ENCODE peak calls at places on chromosomes 13 and 19, in seven cellular contexts. X is HAP-1; G is pons; Q is ureter; A is cardiac fibroblast; W is stimulated activated CD8-positive, alpha-beta memory T cell treated with anti-CD3 and anti-CD28 coated beads, Interleukin-7, amount 100 ng/mL, for 1 hour; E is T-cell. F is an unnamed sample.

GRCh38 chr13:26663801-26664200 is 96.8 kb downstream of the GPR12 start:
- DNase-seq in X (no peak), G (no peak), Q (no peak), A (no peak), W (no peak), E (no peak), F (no peak)

GRCh38 chr13:82933986-82934385 is 948.3 kb downstream of the SLITRK1 start:
- DNase-seq in X (no peak), G (no peak), Q (no peak), A (no peak), W (no peak), E (no peak), F (no peak)

GRCh38 chr13:72920097-72920496 is 138.2 kb downstream of the PIBF1 start:
- DNase-seq in X (no peak), G (peak), Q (no peak), A (peak), W (no peak), E (no peak), F (no peak)

GRCh38 chr13:30722361-30722760 is 13.0 kb upstream of the ALOX5AP start:
- DNase-seq in X (no peak), G (no peak), Q (no peak), A (peak), W (no peak), E (no peak), F (no peak)

GRCh38 chr13:113856716-113857065 is 7.2 kb downstream of the GAS6 start:
- DNase-seq in X (no peak), G (no peak), Q (peak), A (peak), W (no peak), E (no peak), F (no peak)

GRCh38 chr19:32677657-32678056 is 2.0 kb downstream of the RGS9BP start:
- DNase-seq in X (peak), G (no peak), Q (no peak), A (no peak), W (no peak), E (no peak), F (no peak)

GRCh38 chr13:86932935-86933334 is 738.2 kb upstream of the SLITRK5 start:
- DNase-seq in X (no peak), G (no peak), Q (no peak), A (no peak), W (no peak), E (no peak), F (no peak)

GRCh38 chr13:45167611-45168554 is 33.0 kb downstream of the KCTD4 start:
- DNase-seq in X (no peak), G (no peak), Q (no peak), A (no peak), W (no peak), E (no peak), F (no peak)

GRCh38 chr19:17328517-17329060 is 6.1 kb downstream of the ANO8 start:
- DNase-seq in X (no peak), G (no peak), Q (no peak), A (no peak), W (no peak), E (peak), F (peak)

GRCh38 chr19:45003485-45003884 is 2.2 kb downstream of the RELB start:
- DNase-seq in X (no peak), G (no peak), Q (no peak), A (no peak), W (no peak), E (no peak), F (no peak)

GRCh38 chr19:38989066-38989605 is 13.6 kb upstream of the FBXO17 start:
- DNase-seq in X (peak), G (no peak), Q (no peak), A (no peak), W (no peak), E (no peak), F (no peak)

GRCh38 chr13:93388701-93389100 is 162.1 kb downstream of the GPC6 start:
- DNase-seq in X (no peak), G (no peak), Q (no peak), A (peak), W (no peak), E (no peak), F (no peak)

GRCh38 chr19:58150328-58150921 is at the start of gene ZNF329:
- DNase-seq in X (no peak), G (peak), Q (peak), A (peak), W (peak), E (peak), F (peak)

GRCh38 chr19:18562086-18562485 is 4.4 kb downstream of the KXD1 start:
- DNase-seq in X (no peak), G (no peak), Q (no peak), A (peak), W (no peak), E (no peak), F (no peak)

GRCh38 chr19:45765365-45766292 is 3.4 kb downstream of the SIX5 start:
- DNase-seq in X (no peak), G (no peak), Q (no peak), A (no peak), W (no peak), E (no peak), F (no peak)

GRCh38 chr13:39417643-39418042 is 185.3 kb downstream of the LHFPL6 start:
- DNase-seq in X (peak), G (no peak), Q (no peak), A (peak), W (no peak), E (no peak), F (no peak)

GRCh38 chr13:91141619-91142061 is 205.8 kb upstream of the MIR17HG start:
- DNase-seq in X (no peak), G (no peak), Q (no peak), A (no peak), W (no peak), E (no peak), F (no peak)

GRCh38 chr13:86976521-86977324 is 694.4 kb upstream of the SLITRK5 start:
- DNase-seq in X (no peak), G (no peak), Q (no peak), A (no peak), W (no peak), E (no peak), F (no peak)

GRCh38 chr13:111363591-111363990 is 43.1 kb downstream of the TEX29 start:
- DNase-seq in X (no peak), G (no peak), Q (no peak), A (no peak), W (no peak), E (no peak), F (no peak)

GRCh38 chr19:677601-678380 is 1.6 kb downstream of the FSTL3 start:
- DNase-seq in X (no peak), G (no peak), Q (no peak), A (peak), W (no peak), E (no peak), F (no peak)

GRCh38 chr13:77565635-77566034 is 30.1 kb downstream of the SCEL start:
- DNase-seq in X (no peak), G (peak), Q (no peak), A (peak), W (no peak), E (no peak), F (peak)